ENCODE peak calls at places on chromosome 1, in seven cellular contexts. K is pancreas, L is uterus, G is stomach, Z is sigmoid colon, X is ovary, D is lower lobe of right lung. A is an unnamed sample.

GRCh38 chr1:150579955-150580642 is 689 bp upstream of the MCL1 start:
- DNase-seq in K (no peak), L (no peak), G (no peak), Z (peak), X (no peak), D (no peak), A (no peak)

GRCh38 chr1:230568008-230568407 is 74.3 kb upstream of the COG2 start:
- DNase-seq in K (peak), L (no peak), G (peak), Z (no peak), X (no peak), D (no peak), A (peak)

GRCh38 chr1:171654705-171655214 is 2.3 kb upstream of the MYOC start:
- DNase-seq in K (no peak), L (no peak), G (no peak), Z (peak), X (no peak), D (no peak), A (peak)

GRCh38 chr1:5571861-5572401 is 420.3 kb downstream of the NPHP4 start:
- DNase-seq in K (no peak), L (no peak), G (no peak), Z (no peak), X (no peak), D (no peak), A (no peak)

GRCh38 chr1:109824349-109825115 is 60.8 kb upstream of the EPS8L3 start:
- DNase-seq in K (no peak), L (no peak), G (no peak), Z (no peak), X (no peak), D (no peak), A (no peak)

GRCh38 chr1:193312432-193312831 is 126.0 kb upstream of the B3GALT2 start:
- DNase-seq in K (no peak), L (no peak), G (no peak), Z (no peak), X (no peak), D (no peak), A (no peak)

GRCh38 chr1:89815611-89816010 is 5.2 kb upstream of the LRRC8D start:
- DNase-seq in K (no peak), L (no peak), G (no peak), Z (no peak), X (no peak), D (no peak), A (no peak)

GRCh38 chr1:49728377-49728776 is 295.4 kb downstream of the AGBL4 start:
- DNase-seq in K (no peak), L (no peak), G (no peak), Z (no peak), X (no peak), D (no peak), A (no peak)

GRCh38 chr1:86154581-86155060 is 2.0 kb downstream of the COL24A1 start:
- DNase-seq in K (no peak), L (no peak), G (no peak), Z (peak), X (no peak), D (no peak), A (peak)

GRCh38 chr1:12143631-12144155 is 23.1 kb upstream of the TNFRSF1B start:
- DNase-seq in K (peak), L (peak), G (peak), Z (peak), X (peak), D (peak), A (peak)

GRCh38 chr1:186042216-186042615 is 308.0 kb downstream of the HMCN1 start:
- DNase-seq in K (no peak), L (no peak), G (no peak), Z (no peak), X (no peak), D (no peak), A (no peak)

GRCh38 chr1:55490556-55490955 is 275.4 kb upstream of the USP24 start:
- DNase-seq in K (no peak), L (no peak), G (no peak), Z (no peak), X (no peak), D (no peak), A (no peak)

GRCh38 chr1:230079211-230079590 is 12.2 kb downstream of the GALNT2 start:
- DNase-seq in K (no peak), L (no peak), G (no peak), Z (no peak), X (no peak), D (no peak), A (no peak)

GRCh38 chr1:207925210-207925609 is 14.3 kb upstream of the CD34 start:
- DNase-seq in K (no peak), L (no peak), G (peak), Z (peak), X (no peak), D (no peak), A (peak)

GRCh38 chr1:33153650-33154049 is 28.2 kb downstream of the TRIM62 start:
- DNase-seq in K (no peak), L (no peak), G (no peak), Z (no peak), X (no peak), D (no peak), A (no peak)

GRCh38 chr1:33150522-33150921 is 31.3 kb downstream of the TRIM62 start:
- DNase-seq in K (no peak), L (no peak), G (no peak), Z (no peak), X (no peak), D (no peak), A (no peak)

GRCh38 chr1:33155877-33156538 is 25.8 kb downstream of the TRIM62 start:
- DNase-seq in K (no peak), L (no peak), G (no peak), Z (no peak), X (peak), D (no peak), A (peak)

GRCh38 chr1:33151115-33151514 is 30.7 kb downstream of the TRIM62 start:
- DNase-seq in K (no peak), L (no peak), G (no peak), Z (no peak), X (no peak), D (no peak), A (no peak)

GRCh38 chr1:33152685-33153432 is 29.0 kb downstream of the TRIM62 start:
- DNase-seq in K (no peak), L (peak), G (peak), Z (peak), X (peak), D (no peak), A (peak)
- H3K27ac ChIP-seq in K (no peak), L (peak), G (peak), Z (peak), X (peak), D (no peak), A (peak)

GRCh38 chr1:206508130-206508884 is 976 bp downstream of the RASSF5 start:
- DNase-seq in K (no peak), L (no peak), G (peak), Z (no peak), X (no peak), D (no peak), A (no peak)
- H3K27ac ChIP-seq in K (peak), L (peak), G (peak), Z (no peak), X (no peak), D (peak), A (no peak)

GRCh38 chr1:147223740-147224615 is 1.2 kb downstream of the FMO5 start:
- DNase-seq in K (no peak), L (no peak), G (no peak), Z (no peak), X (no peak), D (no peak), A (no peak)

GRCh38 chr1:147225193-147225730 is at the start of gene FMO5:
- DNase-seq in K (peak), L (peak), G (peak), Z (peak), X (peak), D (peak), A (peak)
- H3K27ac ChIP-seq in K (peak), L (peak), G (peak), Z (peak), X (peak), D (peak), A (no peak)

DNA sequence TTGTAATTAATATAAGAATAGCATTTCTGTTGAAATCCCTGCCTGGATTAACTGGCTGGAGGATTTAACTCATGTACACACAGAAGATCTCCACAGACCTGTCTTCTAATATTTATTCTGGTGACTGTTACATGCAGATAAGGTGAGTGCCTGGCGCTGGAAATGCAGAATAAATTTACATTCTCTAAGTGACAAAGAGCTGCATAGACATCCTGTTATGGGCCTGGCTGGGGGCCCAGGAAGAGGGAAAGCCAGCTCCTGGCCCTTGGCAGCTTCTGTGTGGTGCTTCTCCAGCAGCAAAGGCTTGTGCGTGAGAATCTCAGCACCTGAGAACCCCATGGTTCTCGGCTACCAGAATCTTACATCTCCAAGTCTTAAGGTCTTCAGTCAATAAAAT is 446.6 kb downstream of the PTPRU start:
- DNase-seq in K (peak), L (no peak), G (peak), Z (no peak), X (no peak), D (no peak), A (peak)
- H3K27ac ChIP-seq in K (peak), L (no peak), G (no peak), Z (no peak), X (no peak), D (no peak), A (no peak)

A was measured in SJCRH30.